ENCODE peak calls at places on chromosomes 16 and 17, in five cellular contexts. M is activated T-helper 1 cell treated with anti-CD3 and anti-CD28 coated beads, Interleukin-2, amount 50 U/mL, for 16 hours; K is IMR-90; I is iPS DF 19.7; V is SIG-M5. J is an unnamed sample.

GRCh38 chr17:73118876-73119485 is 26.5 kb upstream of the SLC39A11 start:
- DNase-seq in M (no peak), K (no peak), I (no peak), V (no peak), J (no peak)

GRCh38 chr16:680967-681745 is 946 bp downstream of the STUB1 start:
- DNase-seq in M (no peak), K (peak; percentile 49), I (no peak), V (no peak), J (no peak)

GRCh38 chr16:6892961-6893360 is 439.7 kb upstream of the RBFOX1 start:
- DNase-seq in M (no peak), K (no peak), I (no peak), V (no peak), J (no peak)

GRCh38 chr17:50110591-50111349 is 15.6 kb downstream of the PDK2 start:
- DNase-seq in M (no peak), K (no peak), I (no peak), V (no peak), J (no peak)

GRCh38 chr16:4317471-4318170 is 1.8 kb downstream of the GLIS2 start:
- DNase-seq in M (no peak), K (no peak), I (no peak), V (no peak), J (no peak)

GRCh38 chr17:4519361-4519788 is 20.7 kb downstream of the SPNS2 start:
- DNase-seq in M (no peak), K (no peak), I (no peak), V (no peak), J (no peak)

GRCh38 chr16:13994239-13995106 is 74.5 kb downstream of the ERCC4 start:
- DNase-seq in M (no peak), K (peak; percentile 2), I (no peak), V (no peak), J (no peak)

GRCh38 chr17:64262422-64263260 is at the start of gene TEX2:
- DNase-seq in M (peak; percentile 24), K (no peak), I (no peak), V (no peak), J (no peak)

GRCh38 chr17:2090210-2090641 is 35.3 kb downstream of the HIC1 start:
- DNase-seq in M (no peak), K (no peak), I (no peak), V (no peak), J (no peak)

GRCh38 chr17:30170415-30170987 is 53.9 kb downstream of the NSRP1 start:
- DNase-seq in M (no peak), K (no peak), I (no peak), V (no peak), J (no peak)

GRCh38 chr17:35460354-35460851 is 11.8 kb upstream of the SLFN13 start:
- DNase-seq in M (peak; percentile 37), K (no peak), I (peak; percentile 54), V (no peak), J (no peak)